ENCODE peak calls at places on chromosomes 1 and 21, in five cellular contexts. S, K, G, N and H are unnamed samples.
A peak's percentile ranks its signal among the peaks of the same experiment; 100 is the strongest.

GRCh38 chr1:54272134-54272533 is 72.2 kb downstream of the MRPL37 start:
- DNase-seq in G (no peak), S (no peak), N (peak; percentile 77), K (no peak), H (no peak)

GRCh38 chr1:246292571-246292970 is 214.5 kb downstream of the SMYD3 start:
- DNase-seq in G (no peak), N (no peak), S (no peak), K (no peak), H (no peak)

GRCh38 chr1:54819195-54819536 is 18.0 kb upstream of the TTC22 start:
- DNase-seq in N (no peak), S (no peak), G (no peak), K (no peak), H (no peak)

GRCh38 chr1:183735069-183735860 is 69.7 kb upstream of the RGL1 start:
- DNase-seq in S (no peak), G (no peak), N (no peak), K (no peak), H (no peak)

GRCh38 chr1:229889031-229889517 is 178.0 kb upstream of the GALNT2 start:
- DNase-seq in S (no peak), K (no peak), G (no peak), N (peak; percentile 73), H (no peak)

GRCh38 chr21:15221799-15222386 is 157.1 kb upstream of the NRIP1 start:
- DNase-seq in K (no peak), G (peak; percentile 22), N (peak; percentile 83), S (no peak), H (no peak)

GRCh38 chr21:41445465-41445862 is 19.4 kb downstream of the MX1 start:
- DNase-seq in N (no peak), K (no peak), G (no peak), S (no peak), H (no peak)

GRCh38 chr1:172326171-172326570 is 94.3 kb upstream of the C1orf105 start:
- DNase-seq in G (no peak), K (no peak), S (no peak), N (no peak), H (no peak)

GRCh38 chr1:55572878-55573734 is 357.9 kb upstream of the USP24 start:
- DNase-seq in K (no peak), N (peak; percentile 60), G (peak; percentile 16), S (no peak), H (no peak)

GRCh38 chr1:109954180-109954579 is 30.4 kb upstream of the AHCYL1 start:
- DNase-seq in K (no peak), N (no peak), S (no peak), G (no peak), H (no peak)

GRCh38 chr1:241519308-241520079 is at the start of gene FH:
- DNase-seq in S (peak; percentile 95), G (peak; percentile 96), K (peak; percentile 96), N (peak; percentile 98), H (peak; percentile 96)

GRCh38 chr1:173095632-173096031 is 44.9 kb upstream of the TNFSF18 start:
- DNase-seq in S (no peak), K (no peak), G (no peak), N (no peak), H (no peak)

GRCh38 chr21:44510508-44511218 is 29.3 kb downstream of the KRTAP10-1 start:
- DNase-seq in N (peak; percentile 77), K (peak; percentile 52), S (no peak), G (peak; percentile 29), H (no peak)

GRCh38 chr1:150151291-150152181 is 1.8 kb downstream of the PLEKHO1 start:
- DNase-seq in N (no peak), S (no peak), G (no peak), K (peak; percentile 88), H (peak; percentile 43)

GRCh38 chr1:151529211-151529702 is 10.9 kb upstream of the TUFT1 start:
- DNase-seq in K (no peak), S (no peak), N (peak; percentile 28), G (no peak), H (no peak)

GRCh38 chr21:44773291-44773932 is 28.2 kb downstream of the UBE2G2 start:
- DNase-seq in S (no peak), G (no peak), K (no peak), N (no peak), H (no peak)

GRCh38 chr21:28943631-28944030 is 49.0 kb downstream of the LTN1 start:
- DNase-seq in S (no peak), K (no peak), G (no peak), N (no peak), H (no peak)

GRCh38 chr1:183226963-183227362 is 40.9 kb downstream of the LAMC2 start:
- DNase-seq in G (no peak), S (no peak), N (no peak), K (no peak), H (no peak)

GRCh38 chr1:1347663-1348419 is 1.4 kb downstream of the DVL1 start:
- DNase-seq in G (peak; percentile 54), S (no peak), N (peak; percentile 84), K (no peak), H (no peak)

GRCh38 chr1:78715181-78715661 is 65.6 kb downstream of the IFI44 start:
- DNase-seq in G (no peak), S (no peak), N (no peak), K (no peak), H (no peak)

GRCh38 chr1:226975259-226975908 is 35.3 kb downstream of the COQ8A start:
- DNase-seq in N (no peak), S (no peak), K (no peak), G (no peak), H (no peak)

GRCh38 chr1:24861821-24862727 is 68.0 kb downstream of the RUNX3 start:
- DNase-seq in N (no peak), G (no peak), K (no peak), S (no peak), H (no peak)

GRCh38 chr1:112337028-112337531 is 58.9 kb upstream of the CTTNBP2NL start:
- DNase-seq in S (no peak), N (peak; percentile 52), G (peak; percentile 51), K (no peak), H (peak; percentile 31)

GRCh38 chr1:53378932-53379661 is 51.2 kb upstream of the LRP8 start:
- DNase-seq in S (no peak), G (no peak), N (peak; percentile 23), K (no peak), H (no peak)

GRCh38 chr1:230167419-230167852 is 100.4 kb downstream of the GALNT2 start:
- DNase-seq in K (no peak), S (no peak), G (peak; percentile 59), N (peak; percentile 46), H (peak; percentile 15)

GRCh38 chr1:108346137-108346536 is 102.3 kb upstream of the NBPF4 start:
- DNase-seq in G (no peak), N (no peak), S (no peak), K (no peak), H (no peak)
- H3K9me3 ChIP-seq in G (no peaks in the 10 kb centered on the region), N (no peaks in the 10 kb centered on the region), S (peaks cover 8% of the 10 kb centered on the region), K (no peaks in the 10 kb centered on the region), H (no peaks in the 10 kb centered on the region)

DNA sequence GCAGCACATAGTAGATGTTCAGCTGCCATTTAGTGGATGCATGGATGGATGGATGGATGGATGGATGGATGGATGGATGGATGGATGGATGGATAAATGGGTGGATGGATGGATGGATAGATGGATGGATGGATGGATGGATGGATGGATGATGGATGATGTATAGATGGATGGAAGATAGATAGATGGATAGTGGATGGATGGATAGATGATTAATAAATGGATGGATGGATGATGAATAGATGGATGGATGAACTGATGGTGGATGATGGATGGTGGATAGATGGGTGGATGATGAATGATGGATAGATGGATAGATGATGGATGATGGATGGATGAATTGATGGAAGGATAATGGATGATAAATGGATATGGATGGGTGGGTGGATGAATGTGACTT is 20.6 kb downstream of the MATN1 start:
- DNase-seq in K (no peak), G (no peak), N (no peak), S (no peak), H (no peak)
- TF ChIP-seq POLR2A in K (no peak), G (no peak), N (no peak), S (no peak), H (no peak)

DNA sequence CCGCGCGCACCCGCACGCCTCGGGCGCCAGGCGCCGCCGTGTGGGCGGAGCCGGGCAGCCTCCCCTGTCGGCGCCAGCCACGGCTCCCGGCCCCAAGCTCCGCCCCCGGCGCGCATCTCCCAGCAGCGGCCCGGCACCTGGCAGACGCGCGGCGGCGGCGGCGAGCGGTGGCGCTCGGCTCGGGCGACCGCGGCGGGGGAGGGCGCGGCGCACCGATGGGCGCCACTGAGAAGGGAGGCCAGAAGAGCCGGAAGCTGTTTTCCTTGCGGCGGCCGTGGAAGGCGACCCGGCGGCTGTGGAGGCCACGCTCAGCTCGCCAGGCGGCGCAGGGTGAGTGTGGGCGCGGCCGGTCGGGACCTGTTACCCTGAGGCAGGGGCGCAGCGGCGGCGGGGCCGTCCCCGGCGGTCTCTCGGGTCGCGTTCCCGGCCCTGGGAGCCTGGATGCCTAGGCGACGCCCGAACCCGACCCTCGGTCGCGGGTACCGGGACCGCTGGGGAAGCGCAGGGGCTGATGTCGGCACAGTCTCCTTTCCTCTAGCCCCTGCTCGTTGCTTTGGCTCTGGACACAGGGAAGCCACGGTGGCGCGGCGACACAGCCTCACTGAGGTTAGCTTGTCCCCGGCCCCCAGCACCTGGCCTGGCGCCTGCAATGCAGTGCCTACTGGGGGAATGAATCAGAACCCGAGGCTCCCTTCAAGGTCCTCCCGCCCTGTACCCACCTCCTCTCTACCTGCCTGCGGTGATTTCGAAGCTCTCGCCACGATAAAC is 54.8 kb upstream of the DNAJC6 start:
- DNase-seq in G (peak; percentile 42), N (peak; percentile 85), K (peak; percentile 79), S (peak; percentile 53), H (peak; percentile 56)
- TF ChIP-seq CTCF in G (no peak), N (no peak), K (no peak), S (peak; percentile 35), H (peak; percentile 19)

DNA sequence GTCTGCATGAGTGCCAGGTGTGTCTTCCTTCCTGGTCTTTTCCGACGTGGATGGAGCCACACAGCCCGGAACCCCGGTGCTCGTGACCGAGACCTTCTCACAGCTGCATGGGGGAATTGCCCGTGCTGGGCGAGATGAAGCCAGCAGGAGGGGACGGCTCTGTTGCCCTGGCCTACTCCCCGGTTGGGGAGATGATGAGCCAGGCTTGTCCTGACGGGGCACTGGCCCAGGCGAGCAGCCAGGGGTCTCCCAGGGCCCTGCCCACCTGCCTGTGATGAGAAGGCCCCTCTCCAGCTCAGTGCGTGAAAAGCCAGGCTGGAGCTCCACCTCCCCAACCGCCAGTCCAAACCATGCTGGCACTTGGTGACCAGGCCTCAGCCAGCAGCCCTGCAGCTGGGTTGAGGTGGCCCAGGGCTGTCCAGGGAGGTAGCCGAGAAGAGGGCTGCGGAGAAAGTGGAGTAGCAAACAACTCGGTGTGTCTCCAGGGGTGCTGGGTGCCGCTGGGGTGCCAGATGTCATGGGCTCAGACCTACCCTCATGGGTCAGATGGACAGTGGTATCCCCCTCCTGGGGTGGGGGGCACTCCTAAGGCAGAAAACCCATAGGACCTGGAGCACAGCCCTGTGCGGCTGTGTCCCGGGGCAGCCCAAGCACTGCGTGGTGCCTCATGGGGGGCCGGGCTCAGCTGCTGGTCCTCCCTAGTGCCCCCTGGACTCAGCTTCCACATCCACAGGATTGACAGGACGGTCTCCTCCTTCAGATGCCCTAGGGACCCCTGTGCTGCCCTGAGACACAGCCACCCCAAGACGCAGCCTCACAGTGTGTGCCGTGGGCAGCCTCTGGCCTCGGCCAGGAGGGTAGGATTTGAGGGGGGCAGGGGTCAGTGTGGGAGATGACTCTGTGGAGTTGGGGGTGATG is 26.1 kb downstream of the PRDM16 start:
- DNase-seq in S (no peak), G (no peak), N (no peak), K (no peak), H (no peak)
- H3K9me3 ChIP-seq in S (no peaks in the 10 kb centered on the region), G (no peaks in the 10 kb centered on the region), N (no peaks in the 10 kb centered on the region), K (no peaks in the 10 kb centered on the region), H (no peaks in the 10 kb centered on the region)

GRCh38 chr1:167002354-167002753 is 13.3 kb downstream of the MAEL start:
- DNase-seq in S (no peak), N (no peak), K (no peak), G (no peak), H (no peak)
- TF ChIP-seq POLR2A in S (no peak), N (no peak), K (no peak), G (no peak), H (no peak)